ENCODE peak calls at places on chromosome 12, in four cellular contexts. K is GM23338; B is CD8-positive, alpha-beta memory T cell; Y is heart left ventricle. H is an unnamed sample.

GRCh38 chr12:51217133-51217967 is 512 bp downstream of the POU6F1 start:
- DNase-seq in K (peak), B (peak), Y (peak), H (peak)

GRCh38 chr12:1559729-1560128 is 34.7 kb downstream of the FBXL14 start:
- DNase-seq in K (no peak), B (no peak), Y (no peak), H (no peak)

GRCh38 chr12:46362895-46363581 is 9.5 kb downstream of the SLC38A2 start:
- DNase-seq in K (no peak), B (no peak), Y (no peak), H (no peak)

GRCh38 chr12:7833831-7834230 is 38.9 kb downstream of the SLC2A14 start:
- DNase-seq in K (no peak), B (no peak), Y (no peak), H (no peak)

GRCh38 chr12:30420561-30420960 is 275.1 kb downstream of the IPO8 start:
- DNase-seq in K (no peak), B (no peak), Y (no peak), H (no peak)

GRCh38 chr12:70185301-70185700 is 57.9 kb upstream of the CNOT2 start:
- DNase-seq in K (no peak), B (no peak), Y (no peak), H (no peak)

GRCh38 chr12:117235261-117235660 is 45.0 kb upstream of the FBXO21 start:
- DNase-seq in K (peak), B (no peak), Y (no peak), H (no peak)

GRCh38 chr12:50520808-50521207 is 16.0 kb downstream of the DIP2B start:
- DNase-seq in K (no peak), B (no peak), Y (no peak), H (no peak)

GRCh38 chr12:106632797-106633450 is 50.1 kb downstream of the RFX4 start:
- DNase-seq in K (no peak), B (no peak), Y (no peak), H (no peak)

GRCh38 chr12:70794131-70794530 is 126.4 kb downstream of the PTPRR start:
- DNase-seq in K (no peak), B (no peak), Y (no peak), H (no peak)

DNA sequence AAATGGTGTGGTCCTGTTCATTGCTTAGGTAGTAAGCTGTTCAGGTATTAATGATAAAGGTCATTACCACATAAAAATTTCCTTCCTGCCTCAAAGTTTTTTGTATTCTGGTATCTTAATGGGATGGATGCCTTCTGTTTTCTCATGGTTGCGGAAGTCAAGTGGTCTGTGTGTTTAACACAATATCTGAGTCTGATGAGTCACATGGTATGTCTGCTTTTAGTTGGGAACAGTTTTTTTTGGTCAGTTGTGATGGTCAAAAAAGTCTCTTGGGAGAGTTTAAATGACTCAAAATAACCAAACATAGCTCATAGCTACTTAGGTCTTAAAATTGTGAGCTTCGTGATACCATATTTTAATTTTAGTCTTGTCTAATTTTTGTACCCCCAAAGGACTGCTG is 40.7 kb downstream of the STK38L start:
- DNase-seq in K (no peak), B (no peak), Y (no peak), H (no peak)
- H3K4me3 ChIP-seq in K (no peak), B (no peak), Y (no peak), H (no peak)

GRCh38 chr12:110579889-110580253 is 3.2 kb downstream of the PPTC7 start:
- DNase-seq in K (no peak), B (no peak), Y (no peak), H (no peak)

GRCh38 chr12:110576504-110576903 is 6.6 kb downstream of the PPTC7 start:
- DNase-seq in K (no peak), B (no peak), Y (no peak), H (no peak)

GRCh38 chr12:110578522-110579238 is 4.4 kb downstream of the PPTC7 start:
- DNase-seq in K (no peak), B (no peak), Y (no peak), H (no peak)

GRCh38 chr12:110579239-110579888 is 3.8 kb downstream of the PPTC7 start:
- DNase-seq in K (no peak), B (peak), Y (no peak), H (no peak)

GRCh38 chr12:110577717-110578521 is 5.2 kb downstream of the PPTC7 start:
- DNase-seq in K (no peak), B (peak), Y (no peak), H (no peak)
- H3K4me3 ChIP-seq in K (no peak), B (peak), Y (no peak), H (no peak)

DNA sequence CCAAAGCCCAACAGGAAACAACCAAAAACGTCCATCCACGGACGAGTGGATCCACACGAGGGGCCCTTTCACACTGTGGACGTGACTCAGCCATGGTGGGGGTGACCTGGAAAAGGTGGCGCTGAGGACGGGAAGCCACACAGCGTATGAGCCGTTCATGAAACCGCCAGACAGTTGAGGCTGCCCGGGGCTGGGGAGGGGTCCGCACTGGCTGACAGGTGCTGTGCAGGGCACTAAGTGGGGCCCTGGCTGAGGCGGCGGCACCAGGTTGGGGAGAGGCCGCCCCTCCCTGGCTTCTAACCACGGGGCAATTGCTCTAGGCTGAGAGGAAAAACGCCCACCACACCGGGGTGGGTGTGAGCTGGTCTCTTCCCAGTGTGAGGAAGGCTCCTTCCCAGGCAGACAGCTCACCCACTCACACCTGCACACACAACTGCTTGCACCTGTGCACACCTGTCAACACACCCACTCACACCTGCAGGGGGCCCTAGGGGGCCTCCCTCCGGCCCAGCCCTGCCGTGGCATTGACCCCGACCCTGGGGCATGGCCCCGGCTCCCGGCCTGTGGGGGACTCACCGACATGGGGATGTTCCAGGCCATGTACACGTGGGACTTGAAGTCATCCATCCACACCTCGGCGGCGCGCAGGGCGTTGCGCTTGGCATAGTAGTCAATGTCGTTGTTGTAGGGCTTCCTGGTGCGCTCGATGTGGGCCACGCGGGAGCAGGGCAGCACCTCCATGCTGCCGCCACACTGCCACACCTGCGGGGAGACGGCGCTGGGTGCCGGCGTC is 58.9 kb downstream of the NOC4L start:
- DNase-seq in K (no peak), B (no peak), Y (no peak), H (no peak)
- H3K4me3 ChIP-seq in K (no peak), B (no peak), Y (no peak), H (no peak)

GRCh38 chr12:120086801-120087621 is 29.5 kb downstream of the RAB35 start:
- DNase-seq in K (peak), B (peak), Y (peak), H (peak)
- H3K4me3 ChIP-seq in K (peak), B (peak), Y (no peak), H (peak)

GRCh38 chr12:110270125-110270962 is 10.7 kb upstream of the ATP2A2 start:
- DNase-seq in K (no peak), B (no peak), Y (peak), H (no peak)
- H3K4me3 ChIP-seq in K (peak), B (no peak), Y (no peak), H (no peak)

GRCh38 chr12:92133795-92134637 is 11.6 kb downstream of the BTG1 start:
- DNase-seq in K (no peak), B (no peak), Y (no peak), H (no peak)
- H3K4me3 ChIP-seq in K (no peak), B (peak), Y (no peak), H (no peak)

DNA sequence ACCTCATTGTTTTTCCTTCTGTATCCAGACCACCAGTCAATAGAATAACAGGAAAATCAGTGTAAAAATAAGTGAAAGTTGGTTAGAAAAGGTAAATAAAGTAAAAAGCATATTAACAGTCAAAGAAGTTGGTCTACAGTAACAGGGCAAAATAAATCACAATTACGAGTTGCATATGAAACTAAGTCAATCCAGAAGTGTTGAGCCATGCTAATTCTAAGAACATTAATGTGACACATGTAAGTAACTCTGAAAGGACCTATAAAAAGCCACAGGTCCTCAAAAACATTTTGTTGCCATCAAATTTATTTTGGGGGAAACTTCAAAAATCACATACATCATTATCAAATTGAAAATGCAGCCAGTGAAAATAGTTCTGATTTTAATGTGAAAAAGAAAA is 56.4 kb downstream of the LRP6 start:
- DNase-seq in K (no peak), B (no peak), Y (no peak), H (no peak)
- H3K4me3 ChIP-seq in K (no peak), B (no peak), Y (no peak), H (no peak)

DNA sequence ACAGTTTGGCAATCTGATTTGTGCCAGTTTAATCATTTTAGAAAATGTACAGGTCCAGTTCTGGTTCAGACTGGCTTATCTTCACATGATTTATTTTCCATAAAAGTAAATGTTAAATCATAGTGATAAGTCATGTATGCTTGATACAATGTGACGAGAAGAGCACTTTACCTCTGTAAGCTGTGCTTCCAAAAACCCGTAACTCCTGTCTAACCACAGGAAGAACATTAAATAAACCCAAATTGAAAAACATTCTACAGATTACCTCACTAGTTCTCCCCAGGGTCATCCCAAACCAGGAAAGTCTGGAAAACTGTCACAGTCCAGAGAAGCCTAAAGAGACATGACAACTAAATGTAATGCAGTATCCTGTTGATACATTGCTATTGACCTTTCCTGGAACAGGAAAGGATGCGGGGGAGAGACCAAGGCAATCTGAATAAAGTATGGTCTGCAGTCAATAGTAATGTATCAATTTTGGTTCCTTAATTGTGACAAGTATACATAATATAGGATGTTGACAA is 32.5 kb upstream of the DUSP6 start:
- DNase-seq in K (no peak), B (no peak), Y (no peak), H (no peak)
- H3K4me3 ChIP-seq in K (no peak), B (no peak), Y (no peak), H (no peak)

H was measured in Karpas-422.